ENCODE peak calls at places on chromosomes 1 and 21, in eight cellular contexts. L is activated naive CD8-positive, alpha-beta T cell treated with anti-CD3 and anti-CD28 coated beads, Interleukin-2, amount 50 U/mL, for 24 hours; O is activated CD4-positive, alpha-beta T cell treated with anti-CD3 and anti-CD28 coated beads for 36 hours; Z is natural killer cell treated with Interleukin-12 subunit alpha and Interleukin-12 subunit beta and Interleukin-15 and Interleukin-18, amount 100 ng/mL, for 72 hours; S is right lobe of liver; B is T-helper 17 cell; Q is lower lobe of right lung; G is left cardiac atrium. U is an unnamed sample.

GRCh38 chr1:67948155-67949075 is 102.0 kb downstream of the DIRAS3 start:
- ATAC-seq in L (no peak), O (no peak), Z (no peak), S (no peak), B (no peak), Q (no peak), G (no peak), U (no peak)

GRCh38 chr1:100516854-100517253 is 21.1 kb upstream of the GPR88 start:
- ATAC-seq in L (no peak), O (no peak), Z (peak), S (no peak), B (no peak), Q (no peak), G (no peak), U (no peak)

GRCh38 chr1:42282024-42282579 is 52.9 kb downstream of the FOXJ3 start:
- ATAC-seq in L (no peak), O (no peak), Z (no peak), S (peak), B (no peak), Q (no peak), G (peak), U (peak)

GRCh38 chr1:226365831-226366231 is 42.1 kb downstream of the PARP1 start:
- ATAC-seq in L (no peak), O (no peak), Z (no peak), S (no peak), B (no peak), Q (no peak), G (no peak), U (no peak)

GRCh38 chr1:14735861-14736260 is 137.4 kb downstream of the KAZN start:
- ATAC-seq in L (no peak), O (no peak), Z (no peak), S (no peak), B (no peak), Q (no peak), G (no peak), U (no peak)

GRCh38 chr1:37038079-37038702 is 3.9 kb upstream of the GRIK3 start:
- ATAC-seq in L (no peak), O (no peak), Z (no peak), S (no peak), B (no peak), Q (no peak), G (no peak), U (no peak)

GRCh38 chr1:165063181-165063955 is 293.1 kb downstream of the LMX1A start:
- ATAC-seq in L (no peak), O (no peak), Z (no peak), S (no peak), B (no peak), Q (peak), G (peak), U (peak)

GRCh38 chr1:238119060-238119459 is 228.3 kb upstream of the ZP4 start:
- ATAC-seq in L (no peak), O (no peak), Z (no peak), S (no peak), B (no peak), Q (no peak), G (no peak), U (no peak)

GRCh38 chr1:3999941-4000735 is 100.1 kb upstream of the C1orf174 start:
- ATAC-seq in L (no peak), O (no peak), Z (no peak), S (no peak), B (no peak), Q (no peak), G (no peak), U (no peak)

GRCh38 chr1:6448749-6449631 is 17.0 kb downstream of the TNFRSF25 start:
- ATAC-seq in L (peak), O (peak), Z (peak), S (peak), B (peak), Q (peak), G (peak), U (peak)

GRCh38 chr1:27609618-27610240 is 5.8 kb upstream of the AHDC1 start:
- ATAC-seq in L (no peak), O (peak), Z (no peak), S (no peak), B (peak), Q (no peak), G (no peak), U (no peak)

GRCh38 chr1:246907472-246907871 is 24.3 kb downstream of the AHCTF1 start:
- ATAC-seq in L (no peak), O (no peak), Z (no peak), S (peak), B (no peak), Q (peak), G (peak), U (no peak)

GRCh38 chr1:37238376-37239224 is 204.3 kb upstream of the GRIK3 start:
- ATAC-seq in L (no peak), O (no peak), Z (no peak), S (no peak), B (no peak), Q (no peak), G (no peak), U (no peak)

GRCh38 chr21:45326834-45327457 is 39.3 kb upstream of the POFUT2 start:
- ATAC-seq in L (no peak), O (no peak), Z (no peak), S (no peak), B (no peak), Q (no peak), G (no peak), U (no peak)

GRCh38 chr1:102032534-102032933 is 35.8 kb upstream of the OLFM3 start:
- ATAC-seq in L (no peak), O (no peak), Z (no peak), S (no peak), B (no peak), Q (no peak), G (no peak), U (no peak)

GRCh38 chr1:234781241-234782056 is 171.5 kb upstream of the IRF2BP2 start:
- ATAC-seq in L (peak), O (peak), Z (no peak), S (peak), B (no peak), Q (no peak), G (no peak), U (no peak)

GRCh38 chr1:152159144-152159543 is at the start of gene RPTN:
- ATAC-seq in L (no peak), O (no peak), Z (no peak), S (no peak), B (no peak), Q (no peak), G (no peak), U (no peak)